ENCODE peak calls at places on chromosomes 5 and 9, in eight cellular contexts. X is heart right ventricle; H is left lung; J is naive thymus-derived CD8-positive, alpha-beta T cell; F is T-helper 17 cell; Y is RWPE2; O is CD4-positive, alpha-beta T cell; D is activated CD8-positive, alpha-beta T cell treated with anti-CD3 and anti-CD28 coated beads for 36 hours. C is an unnamed sample.

GRCh38 chr5:167207081-167207480 is 1084.4 kb upstream of the WWC1 start:
- ATAC-seq in X (no peak), H (no peak), J (no peak), F (no peak), Y (no peak), O (no peak), D (no peak), C (no peak)

GRCh38 chr5:116037236-116037822 is 5.1 kb downstream of the ARL14EPL start:
- ATAC-seq in X (no peak), H (no peak), J (no peak), F (no peak), Y (peak), O (no peak), D (no peak), C (no peak)

GRCh38 chr9:16133556-16134227 is 580.8 kb downstream of the CCDC171 start:
- ATAC-seq in X (no peak), H (peak), J (peak), F (no peak), Y (peak), O (no peak), D (peak), C (peak)

GRCh38 chr9:114893622-114894021 is 36.8 kb downstream of the TNFSF8 start:
- ATAC-seq in X (no peak), H (no peak), J (no peak), F (no peak), Y (peak), O (no peak), D (peak), C (no peak)

GRCh38 chr5:84862132-84862531 is 477.5 kb upstream of the EDIL3 start:
- ATAC-seq in X (no peak), H (no peak), J (no peak), F (no peak), Y (no peak), O (no peak), D (no peak), C (no peak)

GRCh38 chr9:113514748-113515147 is 51.2 kb downstream of the RGS3 start:
- ATAC-seq in X (no peak), H (no peak), J (no peak), F (no peak), Y (no peak), O (no peak), D (no peak), C (no peak)

GRCh38 chr5:154077692-154078091 is 38.9 kb downstream of the MFAP3 start:
- ATAC-seq in X (peak), H (peak), J (no peak), F (no peak), Y (peak), O (no peak), D (no peak), C (peak)

GRCh38 chr5:159337291-159337974 is 7.1 kb upstream of the IL12B start:
- ATAC-seq in X (no peak), H (no peak), J (peak), F (peak), Y (peak), O (peak), D (peak), C (peak)

GRCh38 chr5:128002420-128002819 is 81.1 kb upstream of the SLC12A2 start:
- ATAC-seq in X (no peak), H (no peak), J (no peak), F (no peak), Y (no peak), O (no peak), D (no peak), C (peak)

GRCh38 chr9:113361304-113362018 is 12.1 kb downstream of the BSPRY start:
- ATAC-seq in X (no peak), H (no peak), J (no peak), F (no peak), Y (peak), O (no peak), D (peak), C (peak)

GRCh38 chr9:99430301-99430700 is 208.2 kb downstream of the SEC61B start:
- ATAC-seq in X (no peak), H (peak), J (no peak), F (peak), Y (no peak), O (no peak), D (no peak), C (no peak)

GRCh38 chr5:159095218-159095617 is 4.5 kb downstream of the EBF1 start:
- ATAC-seq in X (no peak), H (no peak), J (no peak), F (no peak), Y (no peak), O (no peak), D (no peak), C (no peak)

GRCh38 chr9:37105169-37105750 is 15.1 kb upstream of the ZCCHC7 start:
- ATAC-seq in X (no peak), H (no peak), J (no peak), F (no peak), Y (no peak), O (no peak), D (no peak), C (no peak)

GRCh38 chr5:8209500-8209899 is 340.6 kb downstream of the MTRR start:
- ATAC-seq in X (no peak), H (no peak), J (no peak), F (no peak), Y (no peak), O (no peak), D (no peak), C (no peak)

GRCh38 chr9:131217321-131218031 is 58.8 kb downstream of the FAM78A start:
- ATAC-seq in X (no peak), H (no peak), J (no peak), F (no peak), Y (no peak), O (no peak), D (no peak), C (no peak)

GRCh38 chr5:142501890-142502289 is 177.1 kb upstream of the SPRY4 start:
- ATAC-seq in X (no peak), H (no peak), J (no peak), F (no peak), Y (no peak), O (no peak), D (no peak), C (no peak)

GRCh38 chr5:124139477-124139876 is 607.0 kb downstream of the ZNF608 start:
- ATAC-seq in X (peak), H (no peak), J (no peak), F (no peak), Y (no peak), O (no peak), D (no peak), C (no peak)

GRCh38 chr9:131279196-131279926 is 3.1 kb upstream of the FAM78A start:
- ATAC-seq in X (no peak), H (no peak), J (no peak), F (no peak), Y (no peak), O (no peak), D (no peak), C (no peak)

GRCh38 chr5:146731909-146732659 is 146.5 kb downstream of the PPP2R2B start:
- ATAC-seq in X (no peak), H (peak), J (no peak), F (no peak), Y (peak), O (no peak), D (no peak), C (peak)

GRCh38 chr5:158752656-158752973 is 347.1 kb downstream of the EBF1 start:
- ATAC-seq in X (no peak), H (no peak), J (no peak), F (no peak), Y (no peak), O (no peak), D (no peak), C (no peak)

GRCh38 chr5:177301503-177302165 is 1.9 kb downstream of the RAB24 start:
- ATAC-seq in X (no peak), H (peak), J (no peak), F (no peak), Y (peak), O (no peak), D (no peak), C (peak)

GRCh38 chr9:73412874-73413273 is 261.2 kb downstream of the ANXA1 start:
- ATAC-seq in X (no peak), H (no peak), J (no peak), F (no peak), Y (no peak), O (no peak), D (no peak), C (no peak)

GRCh38 chr9:112850840-112851239 is 39.8 kb downstream of the SLC46A2 start:
- ATAC-seq in X (no peak), H (no peak), J (no peak), F (no peak), Y (no peak), O (no peak), D (no peak), C (no peak)

GRCh38 chr9:1979815-1980367 is 35.3 kb upstream of the SMARCA2 start:
- ATAC-seq in X (peak), H (peak), J (no peak), F (no peak), Y (peak), O (no peak), D (no peak), C (no peak)

GRCh38 chr5:143887302-143887638 is 75.3 kb downstream of the HMHB1 start:
- ATAC-seq in X (no peak), H (peak), J (no peak), F (no peak), Y (peak), O (no peak), D (no peak), C (no peak)

GRCh38 chr5:38553001-38553521 is 3.4 kb downstream of the LIFR start:
- ATAC-seq in X (no peak), H (no peak), J (no peak), F (no peak), Y (no peak), O (no peak), D (no peak), C (no peak)

GRCh38 chr9:136519263-136520052 is 26.4 kb downstream of the NOTCH1 start:
- ATAC-seq in X (no peak), H (peak), J (no peak), F (no peak), Y (no peak), O (no peak), D (no peak), C (no peak)

GRCh38 chr5:140267559-140268018 is 35.3 kb downstream of the PFDN1 start:
- ATAC-seq in X (peak), H (no peak), J (peak), F (no peak), Y (no peak), O (no peak), D (peak), C (no peak)

GRCh38 chr5:147898875-147899401 is 7.4 kb downstream of the C5orf46 start:
- ATAC-seq in X (no peak), H (no peak), J (no peak), F (no peak), Y (peak), O (no peak), D (no peak), C (no peak)

GRCh38 chr9:28820741-28821140 is 1247.5 kb upstream of the C9orf72 start:
- ATAC-seq in X (no peak), H (no peak), J (no peak), F (no peak), Y (no peak), O (no peak), D (no peak), C (no peak)

GRCh38 chr9:135898634-135899407 is 8.5 kb downstream of the CAMSAP1 start:
- ATAC-seq in X (no peak), H (no peak), J (peak), F (no peak), Y (no peak), O (no peak), D (no peak), C (no peak)

GRCh38 chr5:53037141-53037859 is 48.1 kb downstream of the ITGA2 start:
- ATAC-seq in X (no peak), H (peak), J (no peak), F (no peak), Y (peak), O (no peak), D (no peak), C (peak)

GRCh38 chr9:68749579-68750159 is 44.6 kb downstream of the PIP5K1B start:
- ATAC-seq in X (no peak), H (peak), J (no peak), F (no peak), Y (no peak), O (no peak), D (no peak), C (no peak)

GRCh38 chr5:150174285-150174684 is 7.7 kb downstream of the CDX1 start:
- ATAC-seq in X (no peak), H (no peak), J (no peak), F (no peak), Y (no peak), O (no peak), D (no peak), C (no peak)

C was measured in esophagus mucosa.